ENCODE peak calls at places on chromosomes 6 and 20, in ten cellular contexts. One of them, this sample, is unnamed.
A peak's percentile ranks its signal among the peaks of the same experiment; 100 is the strongest.

GRCh38 chr20:45305262-45305661 is 1.4 kb upstream of the RBPJL start:
- DNase-seq in left cardiac atrium: no peak
- DNase-seq in fibroblast of mammary gland: no peak
- DNase-seq in NCI-H2171 treated with DMSO at 0.1 percent for 48 hours: no peak
- DNase-seq in non-pigmented ciliary epithelial cell: no peak
- DNase-seq in activated effector memory CD4-positive, alpha-beta T cell treated with Interleukin-2 at 50 U/mL for 16 hours: no peak
- DNase-seq in LHCN-M2: no peak
- DNase-seq in effector CD8-positive, alpha-beta T cell: no peak
- DNase-seq in DMS153: no peak
- DNase-seq in A172: no peak
- DNase-seq in this sample: no peak

GRCh38 chr6:142225552-142225951 is 76.3 kb upstream of the ADGRG6 start:
- DNase-seq in effector CD8-positive, alpha-beta T cell: no peak
- DNase-seq in fibroblast of mammary gland: no peak
- DNase-seq in non-pigmented ciliary epithelial cell: no peak
- DNase-seq in DMS153: no peak
- DNase-seq in NCI-H2171 treated with DMSO at 0.1 percent for 48 hours: no peak
- DNase-seq in left cardiac atrium: no peak
- DNase-seq in A172: no peak
- DNase-seq in activated effector memory CD4-positive, alpha-beta T cell treated with Interleukin-2 at 50 U/mL for 16 hours: no peak
- DNase-seq in LHCN-M2: no peak
- DNase-seq in this sample: no peak

GRCh38 chr6:111757342-111757741 is 115.9 kb downstream of the FYN start:
- DNase-seq in non-pigmented ciliary epithelial cell: peak; percentile 35
- DNase-seq in LHCN-M2: peak; percentile 71
- DNase-seq in NCI-H2171 treated with DMSO at 0.1 percent for 48 hours: no peak
- DNase-seq in effector CD8-positive, alpha-beta T cell: no peak
- DNase-seq in fibroblast of mammary gland: peak; percentile 74
- DNase-seq in DMS153: no peak
- DNase-seq in A172: peak; percentile 6
- DNase-seq in activated effector memory CD4-positive, alpha-beta T cell treated with Interleukin-2 at 50 U/mL for 16 hours: no peak
- DNase-seq in left cardiac atrium: no peak
- DNase-seq in this sample: no peak

GRCh38 chr6:33912177-33912576 is 108.4 kb upstream of the MLN start:
- DNase-seq in effector CD8-positive, alpha-beta T cell: no peak
- DNase-seq in left cardiac atrium: no peak
- DNase-seq in NCI-H2171 treated with DMSO at 0.1 percent for 48 hours: no peak
- DNase-seq in activated effector memory CD4-positive, alpha-beta T cell treated with Interleukin-2 at 50 U/mL for 16 hours: no peak
- DNase-seq in non-pigmented ciliary epithelial cell: no peak
- DNase-seq in A172: no peak
- DNase-seq in fibroblast of mammary gland: no peak
- DNase-seq in LHCN-M2: no peak
- DNase-seq in DMS153: no peak
- DNase-seq in this sample: no peak

GRCh38 chr6:140897349-140897748 is 1235.4 kb upstream of the GJE1 start:
- DNase-seq in non-pigmented ciliary epithelial cell: no peak
- DNase-seq in effector CD8-positive, alpha-beta T cell: no peak
- DNase-seq in A172: no peak
- DNase-seq in DMS153: no peak
- DNase-seq in LHCN-M2: no peak
- DNase-seq in fibroblast of mammary gland: no peak
- DNase-seq in left cardiac atrium: no peak
- DNase-seq in NCI-H2171 treated with DMSO at 0.1 percent for 48 hours: no peak
- DNase-seq in activated effector memory CD4-positive, alpha-beta T cell treated with Interleukin-2 at 50 U/mL for 16 hours: no peak
- DNase-seq in this sample: no peak

GRCh38 chr6:113344969-113345368 is 512.2 kb upstream of the MARCKS start:
- DNase-seq in DMS153: no peak
- DNase-seq in NCI-H2171 treated with DMSO at 0.1 percent for 48 hours: no peak
- DNase-seq in LHCN-M2: no peak
- DNase-seq in non-pigmented ciliary epithelial cell: no peak
- DNase-seq in A172: no peak
- DNase-seq in activated effector memory CD4-positive, alpha-beta T cell treated with Interleukin-2 at 50 U/mL for 16 hours: no peak
- DNase-seq in left cardiac atrium: no peak
- DNase-seq in fibroblast of mammary gland: no peak
- DNase-seq in effector CD8-positive, alpha-beta T cell: no peak
- DNase-seq in this sample: no peak

GRCh38 chr6:128271527-128271926 is 248.9 kb downstream of the PTPRK start:
- DNase-seq in fibroblast of mammary gland: peak; percentile 54
- DNase-seq in activated effector memory CD4-positive, alpha-beta T cell treated with Interleukin-2 at 50 U/mL for 16 hours: no peak
- DNase-seq in effector CD8-positive, alpha-beta T cell: no peak
- DNase-seq in NCI-H2171 treated with DMSO at 0.1 percent for 48 hours: no peak
- DNase-seq in A172: no peak
- DNase-seq in DMS153: no peak
- DNase-seq in non-pigmented ciliary epithelial cell: no peak
- DNase-seq in left cardiac atrium: no peak
- DNase-seq in LHCN-M2: no peak
- DNase-seq in this sample: no peak

GRCh38 chr6:129709909-129710721 is at the start of gene ARHGAP18:
- DNase-seq in LHCN-M2: peak; percentile 97
- DNase-seq in DMS153: peak; percentile 70
- DNase-seq in effector CD8-positive, alpha-beta T cell: peak; percentile 50
- DNase-seq in NCI-H2171 treated with DMSO at 0.1 percent for 48 hours: no peak
- DNase-seq in activated effector memory CD4-positive, alpha-beta T cell treated with Interleukin-2 at 50 U/mL for 16 hours: peak; percentile 64
- DNase-seq in A172: peak; percentile 95
- DNase-seq in left cardiac atrium: peak; percentile 91
- DNase-seq in non-pigmented ciliary epithelial cell: peak; percentile 73
- DNase-seq in fibroblast of mammary gland: peak; percentile 91
- DNase-seq in this sample: peak; percentile 88

GRCh38 chr6:2503816-2504494 is 246.8 kb downstream of the MYLK4 start:
- DNase-seq in fibroblast of mammary gland: peak; percentile 96
- DNase-seq in NCI-H2171 treated with DMSO at 0.1 percent for 48 hours: no peak
- DNase-seq in DMS153: peak; percentile 2
- DNase-seq in effector CD8-positive, alpha-beta T cell: no peak
- DNase-seq in left cardiac atrium: no peak
- DNase-seq in LHCN-M2: no peak
- DNase-seq in non-pigmented ciliary epithelial cell: no peak
- DNase-seq in activated effector memory CD4-positive, alpha-beta T cell treated with Interleukin-2 at 50 U/mL for 16 hours: no peak
- DNase-seq in A172: no peak
- DNase-seq in this sample: no peak

GRCh38 chr6:112033824-112034223 is 20.1 kb upstream of the CCN6 start:
- DNase-seq in activated effector memory CD4-positive, alpha-beta T cell treated with Interleukin-2 at 50 U/mL for 16 hours: no peak
- DNase-seq in fibroblast of mammary gland: no peak
- DNase-seq in effector CD8-positive, alpha-beta T cell: no peak
- DNase-seq in LHCN-M2: no peak
- DNase-seq in non-pigmented ciliary epithelial cell: no peak
- DNase-seq in A172: no peak
- DNase-seq in left cardiac atrium: no peak
- DNase-seq in NCI-H2171 treated with DMSO at 0.1 percent for 48 hours: peak; percentile 40
- DNase-seq in DMS153: no peak
- DNase-seq in this sample: no peak

GRCh38 chr6:28081486-28081751 is 1.1 kb downstream of the ZNF165 start:
- DNase-seq in DMS153: no peak
- DNase-seq in effector CD8-positive, alpha-beta T cell: peak; percentile 45
- DNase-seq in NCI-H2171 treated with DMSO at 0.1 percent for 48 hours: no peak
- DNase-seq in A172: peak; percentile 1
- DNase-seq in left cardiac atrium: no peak
- DNase-seq in activated effector memory CD4-positive, alpha-beta T cell treated with Interleukin-2 at 50 U/mL for 16 hours: no peak
- DNase-seq in LHCN-M2: no peak
- DNase-seq in fibroblast of mammary gland: no peak
- DNase-seq in non-pigmented ciliary epithelial cell: no peak
- DNase-seq in this sample: no peak

GRCh38 chr20:14829897-14830296 is 492.5 kb upstream of the FLRT3 start:
- DNase-seq in non-pigmented ciliary epithelial cell: no peak
- DNase-seq in NCI-H2171 treated with DMSO at 0.1 percent for 48 hours: peak; percentile 82
- DNase-seq in LHCN-M2: no peak
- DNase-seq in effector CD8-positive, alpha-beta T cell: no peak
- DNase-seq in left cardiac atrium: no peak
- DNase-seq in A172: no peak
- DNase-seq in fibroblast of mammary gland: no peak
- DNase-seq in DMS153: peak; percentile 22
- DNase-seq in activated effector memory CD4-positive, alpha-beta T cell treated with Interleukin-2 at 50 U/mL for 16 hours: no peak
- DNase-seq in this sample: no peak

GRCh38 chr6:34146801-34147592 is 1.1 kb upstream of the GRM4 start:
- DNase-seq in LHCN-M2: no peak
- DNase-seq in DMS153: no peak
- DNase-seq in effector CD8-positive, alpha-beta T cell: no peak
- DNase-seq in left cardiac atrium: no peak
- DNase-seq in fibroblast of mammary gland: peak; percentile 54
- DNase-seq in non-pigmented ciliary epithelial cell: peak; percentile 15
- DNase-seq in activated effector memory CD4-positive, alpha-beta T cell treated with Interleukin-2 at 50 U/mL for 16 hours: no peak
- DNase-seq in NCI-H2171 treated with DMSO at 0.1 percent for 48 hours: no peak
- DNase-seq in A172: no peak
- DNase-seq in this sample: no peak

GRCh38 chr20:4886771-4887527 is 114.4 kb downstream of the SLC23A2 start:
- DNase-seq in DMS153: no peak
- DNase-seq in fibroblast of mammary gland: peak; percentile 14
- DNase-seq in effector CD8-positive, alpha-beta T cell: no peak
- DNase-seq in activated effector memory CD4-positive, alpha-beta T cell treated with Interleukin-2 at 50 U/mL for 16 hours: no peak
- DNase-seq in NCI-H2171 treated with DMSO at 0.1 percent for 48 hours: no peak
- DNase-seq in LHCN-M2: no peak
- DNase-seq in left cardiac atrium: no peak
- DNase-seq in A172: no peak
- DNase-seq in non-pigmented ciliary epithelial cell: no peak
- DNase-seq in this sample: no peak

GRCh38 chr20:15289337-15289736 is 951.9 kb upstream of the FLRT3 start:
- DNase-seq in NCI-H2171 treated with DMSO at 0.1 percent for 48 hours: no peak
- DNase-seq in effector CD8-positive, alpha-beta T cell: no peak
- DNase-seq in LHCN-M2: no peak
- DNase-seq in left cardiac atrium: no peak
- DNase-seq in DMS153: no peak
- DNase-seq in A172: no peak
- DNase-seq in fibroblast of mammary gland: no peak
- DNase-seq in non-pigmented ciliary epithelial cell: no peak
- DNase-seq in activated effector memory CD4-positive, alpha-beta T cell treated with Interleukin-2 at 50 U/mL for 16 hours: no peak
- DNase-seq in this sample: no peak

GRCh38 chr6:109455502-109456282 is at the start of gene MICAL1:
- DNase-seq in left cardiac atrium: peak; percentile 82
- DNase-seq in fibroblast of mammary gland: no peak
- DNase-seq in DMS153: peak; percentile 71
- DNase-seq in NCI-H2171 treated with DMSO at 0.1 percent for 48 hours: peak; percentile 69
- DNase-seq in LHCN-M2: peak; percentile 79
- DNase-seq in effector CD8-positive, alpha-beta T cell: peak; percentile 69
- DNase-seq in non-pigmented ciliary epithelial cell: no peak
- DNase-seq in A172: peak; percentile 66
- DNase-seq in activated effector memory CD4-positive, alpha-beta T cell treated with Interleukin-2 at 50 U/mL for 16 hours: peak; percentile 73
- DNase-seq in this sample: peak; percentile 26

GRCh38 chr20:23010096-23010495 is 25.0 kb upstream of the SSTR4 start:
- DNase-seq in left cardiac atrium: no peak
- DNase-seq in A172: no peak
- DNase-seq in LHCN-M2: no peak
- DNase-seq in NCI-H2171 treated with DMSO at 0.1 percent for 48 hours: no peak
- DNase-seq in activated effector memory CD4-positive, alpha-beta T cell treated with Interleukin-2 at 50 U/mL for 16 hours: no peak
- DNase-seq in effector CD8-positive, alpha-beta T cell: no peak
- DNase-seq in non-pigmented ciliary epithelial cell: no peak
- DNase-seq in DMS153: no peak
- DNase-seq in fibroblast of mammary gland: no peak
- DNase-seq in this sample: no peak

GRCh38 chr6:64683682-64684081 is 1023.3 kb downstream of the EYS start:
- DNase-seq in activated effector memory CD4-positive, alpha-beta T cell treated with Interleukin-2 at 50 U/mL for 16 hours: no peak
- DNase-seq in NCI-H2171 treated with DMSO at 0.1 percent for 48 hours: no peak
- DNase-seq in left cardiac atrium: peak; percentile 60
- DNase-seq in A172: peak; percentile 77
- DNase-seq in DMS153: no peak
- DNase-seq in effector CD8-positive, alpha-beta T cell: no peak
- DNase-seq in non-pigmented ciliary epithelial cell: peak; percentile 86
- DNase-seq in LHCN-M2: no peak
- DNase-seq in fibroblast of mammary gland: no peak
- DNase-seq in this sample: no peak

GRCh38 chr6:143596857-143597256 is 80.9 kb upstream of the PHACTR2 start:
- DNase-seq in NCI-H2171 treated with DMSO at 0.1 percent for 48 hours: no peak
- DNase-seq in LHCN-M2: no peak
- DNase-seq in activated effector memory CD4-positive, alpha-beta T cell treated with Interleukin-2 at 50 U/mL for 16 hours: no peak
- DNase-seq in left cardiac atrium: peak; percentile 66
- DNase-seq in non-pigmented ciliary epithelial cell: no peak
- DNase-seq in A172: no peak
- DNase-seq in DMS153: no peak
- DNase-seq in effector CD8-positive, alpha-beta T cell: no peak
- DNase-seq in fibroblast of mammary gland: peak; percentile 75
- DNase-seq in this sample: no peak

GRCh38 chr6:5401845-5402738 is 140.8 kb downstream of the FARS2 start:
- DNase-seq in left cardiac atrium: no peak
- DNase-seq in non-pigmented ciliary epithelial cell: no peak
- DNase-seq in NCI-H2171 treated with DMSO at 0.1 percent for 48 hours: peak; percentile 47
- DNase-seq in A172: no peak
- DNase-seq in activated effector memory CD4-positive, alpha-beta T cell treated with Interleukin-2 at 50 U/mL for 16 hours: no peak
- DNase-seq in DMS153: no peak
- DNase-seq in fibroblast of mammary gland: peak; percentile 46
- DNase-seq in LHCN-M2: peak; percentile 25
- DNase-seq in effector CD8-positive, alpha-beta T cell: no peak
- DNase-seq in this sample: peak; percentile 5

GRCh38 chr6:129801909-129802308 is 59.2 kb downstream of the TMEM244 start:
- DNase-seq in effector CD8-positive, alpha-beta T cell: no peak
- DNase-seq in DMS153: no peak
- DNase-seq in A172: no peak
- DNase-seq in non-pigmented ciliary epithelial cell: no peak
- DNase-seq in NCI-H2171 treated with DMSO at 0.1 percent for 48 hours: no peak
- DNase-seq in left cardiac atrium: no peak
- DNase-seq in activated effector memory CD4-positive, alpha-beta T cell treated with Interleukin-2 at 50 U/mL for 16 hours: no peak
- DNase-seq in LHCN-M2: no peak
- DNase-seq in fibroblast of mammary gland: peak; percentile 4
- DNase-seq in this sample: no peak

GRCh38 chr20:4896971-4897497 is 104.3 kb downstream of the SLC23A2 start:
- DNase-seq in DMS153: no peak
- DNase-seq in LHCN-M2: peak; percentile 1
- DNase-seq in left cardiac atrium: no peak
- DNase-seq in NCI-H2171 treated with DMSO at 0.1 percent for 48 hours: no peak
- DNase-seq in effector CD8-positive, alpha-beta T cell: no peak
- DNase-seq in A172: peak; percentile 51
- DNase-seq in non-pigmented ciliary epithelial cell: no peak
- DNase-seq in activated effector memory CD4-positive, alpha-beta T cell treated with Interleukin-2 at 50 U/mL for 16 hours: no peak
- DNase-seq in fibroblast of mammary gland: peak; percentile 13
- DNase-seq in this sample: no peak

This sample was measured in fibroblast of the conjunctiva.